ENCODE peak calls at places on chromosomes 7 and 10, in four cellular contexts. Y is BE2C; Z is ureter; A is activated CD8-positive, alpha-beta memory T cell treated with anti-CD3 and anti-CD28 coated beads for 24 hours. U is an unnamed sample.
A peak's percentile ranks its signal among the peaks of the same experiment; 100 is the strongest.

GRCh38 chr10:21514808-21515580 is 10.5 kb downstream of the SKIDA1 start:
- DNase-seq in Y (no peak), Z (no peak), A (no peak), U (no peak)

GRCh38 chr7:143974457-143974856 is 19.8 kb downstream of the OR2F1 start:
- DNase-seq in Y (no peak), Z (no peak), A (no peak), U (no peak)

GRCh38 chr10:13784067-13784466 is 197.3 kb downstream of the PRPF18 start:
- DNase-seq in Y (no peak), Z (no peak), A (no peak), U (no peak)

GRCh38 chr7:2195403-2196246 is 37.1 kb downstream of the MAD1L1 start:
- DNase-seq in Y (no peak), Z (no peak), A (no peak), U (no peak)

GRCh38 chr10:15715619-15716227 is 4.0 kb downstream of the ITGA8 start:
- DNase-seq in Y (peak; percentile 12), Z (no peak), A (no peak), U (no peak)

GRCh38 chr7:124686543-124687161 is 78.9 kb downstream of the GPR37 start:
- DNase-seq in Y (no peak), Z (no peak), A (no peak), U (no peak)

GRCh38 chr10:84613336-84614021 is 285.1 kb downstream of the CCSER2 start:
- DNase-seq in Y (peak; percentile 55), Z (no peak), A (no peak), U (no peak)

GRCh38 chr7:78284945-78285344 is 486.4 kb downstream of the PHTF2 start:
- DNase-seq in Y (no peak), Z (no peak), A (no peak), U (no peak)

GRCh38 chr10:12847361-12847975 is 154.0 kb downstream of the CCDC3 start:
- DNase-seq in Y (peak; percentile 60), Z (no peak), A (no peak), U (no peak)

GRCh38 chr7:55493416-55493815 is 78.9 kb downstream of the VOPP1 start:
- DNase-seq in Y (no peak), Z (no peak), A (no peak), U (no peak)

GRCh38 chr7:33720139-33720538 is 185.2 kb upstream of the BMPER start:
- DNase-seq in Y (no peak), Z (no peak), A (no peak), U (no peak)

GRCh38 chr7:69335331-69335730 is 262.9 kb upstream of the AUTS2 start:
- DNase-seq in Y (no peak), Z (no peak), A (no peak), U (no peak)

GRCh38 chr10:83545901-83546391 is 593.4 kb upstream of the GHITM start:
- DNase-seq in Y (peak; percentile 79), Z (no peak), A (no peak), U (no peak)

GRCh38 chr7:77975672-77976480 is 177.3 kb downstream of the PHTF2 start:
- DNase-seq in Y (no peak), Z (no peak), A (no peak), U (no peak)

GRCh38 chr7:39349452-39350123 is 216.6 kb upstream of the YAE1 start:
- DNase-seq in Y (no peak), Z (no peak), A (no peak), U (no peak)

GRCh38 chr7:101728888-101729883 is 88.2 kb upstream of the CUX1 start:
- DNase-seq in Y (no peak), Z (peak; percentile 77), A (no peak), U (no peak)

GRCh38 chr7:127871226-127871625 is 160.0 kb downstream of the LRRC4 start:
- DNase-seq in Y (no peak), Z (no peak), A (no peak), U (no peak)

GRCh38 chr10:118870467-118871243 is 115.9 kb upstream of the CACUL1 start:
- DNase-seq in Y (peak; percentile 66), Z (no peak), A (no peak), U (no peak)

GRCh38 chr7:157834501-157835143 is 497.8 kb downstream of the DNAJB6 start:
- DNase-seq in Y (no peak), Z (no peak), A (no peak), U (no peak)

GRCh38 chr10:23918090-23918704 is 290.7 kb upstream of the KIAA1217 start:
- DNase-seq in Y (no peak), Z (no peak), A (no peak), U (no peak)

GRCh38 chr10:77872947-77873557 is 53.5 kb downstream of the DLG5 start:
- DNase-seq in Y (no peak), Z (no peak), A (no peak), U (no peak)

GRCh38 chr10:125592897-125593296 is 90.1 kb downstream of the TEX36 start:
- DNase-seq in Y (no peak), Z (no peak), A (no peak), U (no peak)

GRCh38 chr10:72889391-72889831 is 4.1 kb upstream of the OIT3 start:
- DNase-seq in Y (no peak), Z (no peak), A (no peak), U (no peak)

GRCh38 chr7:144037414-144038096 is 11.2 kb upstream of the OR2A5 start:
- DNase-seq in Y (no peak), Z (no peak), A (no peak), U (no peak)

GRCh38 chr7:117479480-117480224 is at the start of gene CFTR:
- DNase-seq in Y (no peak), Z (peak; percentile 45), A (no peak), U (no peak)

GRCh38 chr10:13311177-13311575 is 11.3 kb upstream of the PHYH start:
- DNase-seq in Y (no peak), Z (no peak), A (no peak), U (no peak)

U was measured in type B pancreatic cell.